ENCODE peak calls at places on chromosome 5, in eight cellular contexts. Q, G, L, D, C, J, T and R are unnamed samples.

GRCh38 chr5:174563899-174564298 is 160.5 kb upstream of the MSX2 start:
- DNase-seq in Q (no peak), G (no peak), L (no peak), D (no peak), C (no peak), J (no peak), T (no peak), R (no peak)

GRCh38 chr5:74639538-74640449 is 734 bp downstream of the ENC1 start:
- DNase-seq in Q (no peak), G (no peak), L (peak; percentile 16), D (no peak), C (no peak), J (peak; percentile 53), T (peak; percentile 53), R (no peak)

GRCh38 chr5:172481011-172481410 is 26.7 kb upstream of the SH3PXD2B start:
- DNase-seq in Q (no peak), G (no peak), L (no peak), D (no peak), C (no peak), J (no peak), T (no peak), R (no peak)

GRCh38 chr5:96079075-96079474 is 117.4 kb upstream of the ELL2 start:
- DNase-seq in Q (no peak), G (peak; percentile 81), L (no peak), D (peak; percentile 86), C (peak; percentile 97), J (no peak), T (peak; percentile 76), R (no peak)

GRCh38 chr5:129051283-129051682 is 43.3 kb upstream of the ISOC1 start:
- DNase-seq in Q (no peak), G (no peak), L (no peak), D (no peak), C (no peak), J (peak; percentile 40), T (no peak), R (no peak)

GRCh38 chr5:152113401-152113800 is 188.8 kb upstream of the GLRA1 start:
- DNase-seq in Q (no peak), G (no peak), L (peak; percentile 7), D (no peak), C (no peak), J (no peak), T (no peak), R (no peak)

GRCh38 chr5:926416-927171 is 33.9 kb downstream of the TRIP13 start:
- DNase-seq in Q (no peak), G (no peak), L (peak; percentile 14), D (no peak), C (no peak), J (no peak), T (peak; percentile 81), R (peak; percentile 65)

GRCh38 chr5:78008356-78008967 is 232.3 kb upstream of the TBCA start:
- DNase-seq in Q (no peak), G (peak; percentile 6), L (no peak), D (peak; percentile 22), C (peak; percentile 19), J (no peak), T (peak; percentile 67), R (no peak)

GRCh38 chr5:157362502-157362901 is 96.6 kb downstream of the CYFIP2 start:
- DNase-seq in Q (no peak), G (no peak), L (no peak), D (no peak), C (no peak), J (no peak), T (no peak), R (no peak)

GRCh38 chr5:168753691-168754254 is 174.6 kb upstream of the PANK3 start:
- DNase-seq in Q (no peak), G (no peak), L (no peak), D (no peak), C (no peak), J (no peak), T (no peak), R (no peak)

GRCh38 chr5:140182075-140182709 is 7.2 kb downstream of the CYSTM1 start:
- DNase-seq in Q (no peak), G (no peak), L (no peak), D (peak; percentile 59), C (peak; percentile 5), J (no peak), T (peak; percentile 56), R (no peak)

GRCh38 chr5:139873033-139873794 is 77.6 kb downstream of the PSD2 start:
- DNase-seq in Q (no peak), G (no peak), L (no peak), D (no peak), C (no peak), J (no peak), T (no peak), R (no peak)

GRCh38 chr5:56585466-56585865 is 229.9 kb upstream of the MAP3K1 start:
- DNase-seq in Q (no peak), G (no peak), L (no peak), D (no peak), C (peak; percentile 72), J (no peak), T (peak; percentile 33), R (no peak)

GRCh38 chr5:31156761-31157160 is 36.7 kb upstream of the CDH6 start:
- DNase-seq in Q (no peak), G (no peak), L (no peak), D (no peak), C (no peak), J (no peak), T (no peak), R (no peak)